ENCODE peak calls at places on chromosomes 16 and 17, in seven cellular contexts. R, Z, E, B, C, P and H are unnamed samples.

GRCh38 chr16:88013766-88014165 is 62.5 kb downstream of the BANP start:
- DNase-seq in R (no peak), Z (no peak), E (peak; percentile 4), B (no peak), C (no peak), P (no peak), H (no peak)

GRCh38 chr16:26027060-26027459 is 335.3 kb downstream of the HS3ST4 start:
- DNase-seq in R (no peak), Z (no peak), E (no peak), B (no peak), C (no peak), P (no peak), H (no peak)

GRCh38 chr16:57893559-57894389 is 77.2 kb downstream of the CNGB1 start:
- DNase-seq in R (no peak), Z (peak; percentile 72), E (peak; percentile 85), B (no peak), C (no peak), P (peak; percentile 82), H (no peak)

GRCh38 chr16:15059324-15059723 is 3.5 kb upstream of the NTAN1 start:
- DNase-seq in R (no peak), Z (no peak), E (no peak), B (no peak), C (no peak), P (no peak), H (no peak)

GRCh38 chr17:16465861-16466338 is 26.1 kb downstream of the LRRC75A start:
- DNase-seq in R (no peak), Z (peak; percentile 79), E (no peak), B (no peak), C (no peak), P (no peak), H (no peak)

GRCh38 chr16:86442703-86443102 is 67.6 kb upstream of the FOXF1 start:
- DNase-seq in R (no peak), Z (no peak), E (no peak), B (no peak), C (no peak), P (no peak), H (no peak)

GRCh38 chr17:12256380-12256995 is 235.8 kb downstream of the MAP2K4 start:
- DNase-seq in R (peak; percentile 59), Z (peak; percentile 70), E (peak; percentile 69), B (peak; percentile 43), C (peak; percentile 80), P (peak; percentile 64), H (peak; percentile 15)

GRCh38 chr16:19698480-19699465 is 19.3 kb downstream of the KNOP1 start:
- DNase-seq in R (no peak), Z (no peak), E (no peak), B (no peak), C (peak; percentile 27), P (peak; percentile 79), H (no peak)

GRCh38 chr16:35752773-35753558 is 2293.6 kb downstream of the TP53TG3F start:
- DNase-seq in R (no peak), Z (no peak), E (no peak), B (no peak), C (no peak), P (no peak), H (no peak)

GRCh38 chr17:6492892-6493674 is 48.8 kb downstream of the PIMREG start:
- DNase-seq in R (peak; percentile 61), Z (no peak), E (no peak), B (no peak), C (peak; percentile 74), P (no peak), H (no peak)

GRCh38 chr17:59840329-59840907 is 52.3 kb downstream of the TUBD1 start:
- DNase-seq in R (no peak), Z (no peak), E (peak; percentile 55), B (no peak), C (no peak), P (peak; percentile 36), H (no peak)

GRCh38 chr16:54720259-54720658 is 210.4 kb upstream of the IRX5 start:
- DNase-seq in R (no peak), Z (no peak), E (no peak), B (no peak), C (no peak), P (no peak), H (no peak)

GRCh38 chr17:80419255-80419654 is 4.3 kb downstream of the ENDOV start:
- DNase-seq in R (no peak), Z (no peak), E (no peak), B (peak; percentile 33), C (no peak), P (no peak), H (no peak)

GRCh38 chr16:970766-971581 is at the start of gene LMF1:
- DNase-seq in R (peak; percentile 93), Z (peak; percentile 96), E (peak; percentile 83), B (peak; percentile 100), C (peak; percentile 96), P (peak; percentile 96), H (peak; percentile 74)

GRCh38 chr16:72937360-72937759 is 110.6 kb downstream of the ZFHX3 start:
- DNase-seq in R (no peak), Z (no peak), E (peak; percentile 24), B (no peak), C (no peak), P (no peak), H (no peak)

GRCh38 chr17:53093386-53093785 is 729.3 kb upstream of the KIF2B start:
- DNase-seq in R (no peak), Z (no peak), E (no peak), B (no peak), C (no peak), P (no peak), H (no peak)

GRCh38 chr16:68995011-68995504 is 110.4 kb upstream of the HAS3 start:
- DNase-seq in R (no peak), Z (peak; percentile 26), E (peak; percentile 70), B (peak; percentile 19), C (peak; percentile 64), P (peak; percentile 69), H (no peak)

GRCh38 chr16:69003500-69003899 is 102.0 kb upstream of the HAS3 start:
- DNase-seq in R (peak; percentile 39), Z (no peak), E (peak; percentile 10), B (no peak), C (peak; percentile 50), P (no peak), H (no peak)

GRCh38 chr16:68994324-68994723 is 111.1 kb upstream of the HAS3 start:
- DNase-seq in R (no peak), Z (no peak), E (no peak), B (no peak), C (peak; percentile 14), P (no peak), H (no peak)

GRCh38 chr16:68997564-68997963 is 107.9 kb upstream of the HAS3 start:
- DNase-seq in R (no peak), Z (no peak), E (no peak), B (no peak), C (peak; percentile 25), P (no peak), H (no peak)

GRCh38 chr16:68999114-68999513 is 106.3 kb upstream of the HAS3 start:
- DNase-seq in R (no peak), Z (no peak), E (no peak), B (no peak), C (peak; percentile 15), P (no peak), H (no peak)
- H3K9me3 ChIP-seq in R (peaks cover 21% of the 10 kb centered on the region), Z (peaks cover 4% of the 10 kb centered on the region), E (no peaks in the 10 kb centered on the region), B (peaks cover 5% of the 10 kb centered on the region), C (peaks cover 10% of the 10 kb centered on the region), P (no peaks in the 10 kb centered on the region), H (no peaks in the 10 kb centered on the region)

GRCh38 chr17:72466199-72466598 is 345.4 kb downstream of the SOX9 start:
- DNase-seq in R (no peak), Z (peak; percentile 86), E (peak; percentile 97), B (no peak), C (no peak), P (peak; percentile 62), H (peak; percentile 60)
- H3K4me2 ChIP-seq in R (no peak overlapping the region), Z (peak overlapping the region; percentile 71), E (peak overlapping the region; percentile 91), B (peak overlapping the region; percentile 74), C (peak overlapping the region; percentile 46), P (peak overlapping the region; percentile 47), H (peak overlapping the region; percentile 42)

DNA sequence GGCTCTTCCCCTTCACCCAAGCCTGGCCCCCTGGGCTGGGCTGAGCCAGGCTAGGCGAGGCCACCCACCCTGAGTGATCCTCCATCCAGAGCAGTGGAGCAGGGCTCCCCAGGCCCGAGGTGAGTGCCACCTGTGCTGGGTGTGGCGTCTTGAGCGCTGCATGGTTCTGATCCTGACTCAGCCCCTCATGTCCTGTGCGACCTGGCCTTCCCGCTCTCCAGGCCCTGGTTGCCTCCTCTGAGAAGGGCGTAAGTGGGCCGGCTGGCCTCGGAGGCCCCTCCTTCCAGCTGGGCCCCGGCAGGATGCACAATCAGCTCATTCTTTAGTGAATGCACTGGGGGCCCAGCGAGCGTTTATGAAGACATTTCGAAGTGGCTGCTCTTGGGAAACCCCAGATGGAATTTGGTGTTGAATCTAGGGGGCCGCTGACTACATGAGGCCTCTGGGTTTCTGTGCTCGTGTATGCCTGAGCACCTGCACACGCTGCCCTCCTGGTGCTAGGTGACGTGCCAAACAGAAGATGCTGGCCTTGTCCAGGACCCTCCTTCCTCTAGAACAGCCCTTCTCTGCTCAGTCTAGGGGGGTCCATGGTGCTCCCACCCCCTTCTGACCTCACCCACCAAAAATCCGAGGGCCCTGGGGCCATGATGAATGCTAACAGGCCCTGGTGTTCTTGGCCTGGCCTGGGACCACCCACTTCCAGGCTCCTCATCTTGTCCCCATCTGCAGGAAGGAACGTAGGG is 3.7 kb upstream of the TMEM92 start:
- DNase-seq in R (no peak), Z (peak; percentile 72), E (no peak), B (no peak), C (no peak), P (peak; percentile 81), H (no peak)
- H3K9me2 ChIP-seq in R (no peaks in the 10 kb centered on the region), Z (no peaks in the 10 kb centered on the region), E (no peaks in the 10 kb centered on the region), B (no peaks in the 10 kb centered on the region), C (no peaks in the 10 kb centered on the region), P (no peaks in the 10 kb centered on the region), H (no peaks in the 10 kb centered on the region)

DNA sequence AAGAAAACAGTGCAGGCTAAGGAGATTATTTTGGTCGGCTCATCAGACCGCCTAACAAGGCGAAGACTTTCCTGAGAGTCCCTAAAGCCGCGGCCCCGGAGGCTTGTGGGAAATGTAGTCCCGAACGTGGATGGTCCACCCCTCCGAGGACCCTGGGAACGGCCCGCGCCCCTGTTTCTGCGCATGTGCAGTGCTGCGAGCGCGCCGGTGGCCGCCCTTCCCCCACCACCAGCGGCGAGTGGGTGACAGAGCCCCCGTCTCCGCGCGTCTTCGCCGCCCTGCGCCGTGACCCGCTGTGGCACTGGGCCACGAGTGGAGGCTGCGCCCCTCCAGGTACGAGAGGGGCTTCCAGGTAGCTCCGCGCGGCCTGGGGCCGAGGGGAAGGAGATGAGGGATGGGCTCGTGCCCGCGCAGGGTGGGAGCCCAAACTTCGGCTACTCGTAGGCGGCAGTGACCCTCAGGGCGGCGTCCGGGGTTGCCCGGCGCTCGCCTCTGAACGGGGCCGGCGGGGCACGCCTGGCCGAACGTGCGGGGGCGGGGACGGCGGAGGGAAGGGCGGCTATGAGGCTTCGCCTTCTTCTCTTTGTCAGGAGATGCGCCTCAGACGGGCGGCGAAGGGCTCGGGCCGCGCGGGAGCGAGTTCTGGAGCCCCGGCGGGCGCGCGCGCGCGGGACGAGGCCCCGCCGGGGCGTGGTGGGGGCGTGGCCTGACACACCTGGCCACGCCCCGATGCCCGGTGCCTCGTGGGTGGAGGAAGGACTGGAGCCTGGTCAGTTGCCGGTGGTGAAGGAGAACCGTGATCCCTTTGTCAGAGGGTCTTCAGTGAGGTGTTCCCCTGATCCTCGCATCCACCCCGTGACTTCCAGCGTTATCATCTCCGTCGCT is at the start of gene ZFP1:
- DNase-seq in R (peak; percentile 97), Z (peak; percentile 96), E (peak; percentile 87), B (peak; percentile 96), C (peak; percentile 97), P (peak; percentile 95), H (peak; percentile 86)
- H3K9me3 ChIP-seq in R (peaks cover 32% of the 10 kb centered on the region), Z (peaks cover 19% of the 10 kb centered on the region), E (peaks cover 13% of the 10 kb centered on the region), B (peaks cover 19% of the 10 kb centered on the region), C (peaks cover 17% of the 10 kb centered on the region), P (peaks cover 9% of the 10 kb centered on the region), H (no peaks in the 10 kb centered on the region)